ENCODE peak calls at places on chromosomes 12 and 14, in nine cellular contexts. P is GM10248, F is gastrocnemius medialis, C is MCF 10A, N is glutamatergic neuron, Z is cardiac muscle cell, X is nephron progenitor cell, S is progenitor cell of endocrine pancreas, B is fibroblast of lung. L is an unnamed sample.

GRCh38 chr14:68759912-68760311 is 33.0 kb downstream of the ZFP36L1 start:
- DNase-seq in S (no peak), F (no peak), C (no peak), P (no peak), N (no peak), X (no peak), B (no peak), Z (no peak), L (no peak)

GRCh38 chr12:116142936-116143882 is 134.3 kb downstream of the MED13L start:
- DNase-seq in P (no peak), N (no peak), C (peak), S (no peak), F (no peak), Z (no peak), B (peak), X (no peak), L (no peak)

GRCh38 chr12:56601503-56601902 is 28.6 kb downstream of the BAZ2A start:
- DNase-seq in Z (peak), C (no peak), S (no peak), B (no peak), P (peak), N (peak), F (no peak), X (peak), L (no peak)

GRCh38 chr12:99130808-99131538 is 485.9 kb downstream of the APAF1 start:
- DNase-seq in Z (no peak), P (peak), F (no peak), N (no peak), S (no peak), X (no peak), B (peak), C (peak), L (no peak)

GRCh38 chr12:108826115-108826806 is 31.1 kb downstream of the SSH1 start:
- DNase-seq in N (no peak), S (no peak), C (no peak), B (peak), F (peak), P (peak), Z (no peak), X (no peak), L (peak)

GRCh38 chr12:124153396-124153795 is 141.5 kb upstream of the RFLNA start:
- DNase-seq in P (no peak), Z (no peak), N (no peak), B (no peak), S (no peak), F (no peak), X (no peak), C (no peak), L (no peak)

GRCh38 chr12:95258146-95258545 is 40.5 kb downstream of the VEZT start:
- DNase-seq in Z (no peak), B (no peak), C (no peak), N (no peak), X (no peak), S (no peak), P (no peak), F (no peak), L (no peak)

GRCh38 chr14:86072134-86072894 is 542.4 kb downstream of the FLRT2 start:
- DNase-seq in X (no peak), P (no peak), B (no peak), N (no peak), Z (no peak), F (no peak), C (no peak), S (no peak), L (no peak)

GRCh38 chr12:93727911-93728310 is 50.7 kb downstream of the CRADD start:
- DNase-seq in C (no peak), S (no peak), Z (no peak), B (no peak), X (no peak), F (no peak), P (no peak), N (no peak), L (no peak)

GRCh38 chr12:51907083-51907863 is at the start of gene ACVRL1:
- DNase-seq in P (no peak), S (no peak), B (peak), Z (no peak), C (no peak), N (no peak), X (no peak), F (no peak), L (no peak)

GRCh38 chr14:96584199-96584906 is 82.2 kb downstream of the PAPOLA start:
- DNase-seq in C (peak), B (no peak), X (peak), S (peak), Z (peak), N (peak), F (no peak), P (peak), L (no peak)

GRCh38 chr12:119624971-119625370 is 31.4 kb downstream of the TMEM233 start:
- DNase-seq in X (no peak), Z (no peak), S (no peak), B (no peak), P (no peak), C (peak), N (no peak), F (no peak), L (no peak)

GRCh38 chr14:92655802-92656201 is 92.6 kb downstream of the LGMN start:
- DNase-seq in Z (no peak), S (no peak), F (no peak), C (no peak), P (no peak), B (no peak), X (no peak), N (no peak), L (no peak)

GRCh38 chr14:92659765-92660561 is 88.5 kb downstream of the LGMN start:
- DNase-seq in C (peak), Z (no peak), B (no peak), S (no peak), F (peak), N (no peak), X (no peak), P (no peak), L (peak)

GRCh38 chr14:92657457-92658142 is 90.8 kb downstream of the LGMN start:
- DNase-seq in C (no peak), X (no peak), S (no peak), B (no peak), Z (no peak), F (peak), P (no peak), N (no peak), L (peak)

GRCh38 chr14:92656306-92656705 is 92.1 kb downstream of the LGMN start:
- DNase-seq in S (no peak), Z (no peak), F (no peak), N (no peak), X (no peak), B (no peak), C (no peak), P (no peak), L (no peak)

GRCh38 chr14:92658160-92658559 is 90.3 kb downstream of the LGMN start:
- DNase-seq in C (no peak), N (no peak), Z (no peak), B (no peak), S (no peak), X (no peak), P (no peak), F (no peak), L (no peak)
- TF ChIP-seq CTCF in C (no peak), N (no peak), Z (no peak), B (no peak), S (no peak), X (no peak), P (no peak), F (no peak), L (no peak)

GRCh38 chr12:14936224-14936861 is 2.0 kb downstream of the ERP27 start:
- DNase-seq in C (no peak), X (no peak), Z (no peak), P (no peak), N (peak), B (no peak), S (no peak), F (no peak), L (no peak)
- TF ChIP-seq CTCF in C (no peak), X (no peak), Z (peak), P (no peak), N (peak), B (peak), S (no peak), F (no peak), L (peak)

GRCh38 chr12:127558363-127558762 is 708.6 kb upstream of the TMEM132C start:
- DNase-seq in X (no peak), B (no peak), N (no peak), P (no peak), C (no peak), Z (no peak), S (no peak), F (no peak), L (no peak)

GRCh38 chr12:127556487-127556886 is 710.5 kb upstream of the TMEM132C start:
- DNase-seq in F (no peak), P (no peak), Z (no peak), N (no peak), C (no peak), B (no peak), S (no peak), X (no peak), L (no peak)

GRCh38 chr12:127560041-127560478 is 706.9 kb upstream of the TMEM132C start:
- DNase-seq in N (no peak), P (no peak), X (no peak), Z (no peak), F (no peak), S (no peak), C (no peak), B (no peak), L (no peak)

GRCh38 chr12:127562781-127563180 is 704.2 kb upstream of the TMEM132C start:
- DNase-seq in S (no peak), Z (no peak), N (no peak), F (no peak), X (no peak), B (no peak), P (no peak), C (no peak), L (no peak)

GRCh38 chr12:127559349-127560040 is 707.5 kb upstream of the TMEM132C start:
- DNase-seq in Z (peak), X (peak), N (peak), C (peak), B (peak), F (no peak), S (no peak), P (no peak), L (no peak)
- TF ChIP-seq CTCF in Z (no peak), X (peak), N (no peak), C (peak), B (peak), F (no peak), S (peak), P (no peak), L (no peak)

GRCh38 chr14:23483216-23483854 is 13.8 kb downstream of the NGDN start:
- DNase-seq in C (peak), S (peak), B (peak), P (peak), X (peak), Z (peak), N (peak), F (no peak), L (no peak)
- TF ChIP-seq CTCF in C (peak), S (peak), B (peak), P (peak), X (peak), Z (peak), N (peak), F (no peak), L (no peak)

GRCh38 chr12:122125452-122126341 is 47.1 kb downstream of the MLXIP start:
- DNase-seq in X (no peak), N (no peak), F (peak), C (no peak), Z (no peak), P (no peak), B (no peak), S (no peak), L (no peak)

GRCh38 chr12:122127839-122128238 is 46.2 kb downstream of the IL31 start:
- DNase-seq in N (no peak), B (no peak), P (no peak), C (no peak), Z (no peak), X (no peak), F (no peak), S (no peak), L (no peak)

GRCh38 chr12:122128481-122128880 is 45.5 kb downstream of the IL31 start:
- DNase-seq in B (no peak), F (no peak), Z (no peak), P (no peak), X (no peak), C (no peak), S (no peak), N (no peak), L (no peak)

GRCh38 chr12:122126342-122126635 is 47.7 kb downstream of the IL31 start:
- DNase-seq in P (no peak), X (no peak), Z (no peak), B (no peak), S (no peak), N (no peak), F (no peak), C (no peak), L (no peak)

DNA sequence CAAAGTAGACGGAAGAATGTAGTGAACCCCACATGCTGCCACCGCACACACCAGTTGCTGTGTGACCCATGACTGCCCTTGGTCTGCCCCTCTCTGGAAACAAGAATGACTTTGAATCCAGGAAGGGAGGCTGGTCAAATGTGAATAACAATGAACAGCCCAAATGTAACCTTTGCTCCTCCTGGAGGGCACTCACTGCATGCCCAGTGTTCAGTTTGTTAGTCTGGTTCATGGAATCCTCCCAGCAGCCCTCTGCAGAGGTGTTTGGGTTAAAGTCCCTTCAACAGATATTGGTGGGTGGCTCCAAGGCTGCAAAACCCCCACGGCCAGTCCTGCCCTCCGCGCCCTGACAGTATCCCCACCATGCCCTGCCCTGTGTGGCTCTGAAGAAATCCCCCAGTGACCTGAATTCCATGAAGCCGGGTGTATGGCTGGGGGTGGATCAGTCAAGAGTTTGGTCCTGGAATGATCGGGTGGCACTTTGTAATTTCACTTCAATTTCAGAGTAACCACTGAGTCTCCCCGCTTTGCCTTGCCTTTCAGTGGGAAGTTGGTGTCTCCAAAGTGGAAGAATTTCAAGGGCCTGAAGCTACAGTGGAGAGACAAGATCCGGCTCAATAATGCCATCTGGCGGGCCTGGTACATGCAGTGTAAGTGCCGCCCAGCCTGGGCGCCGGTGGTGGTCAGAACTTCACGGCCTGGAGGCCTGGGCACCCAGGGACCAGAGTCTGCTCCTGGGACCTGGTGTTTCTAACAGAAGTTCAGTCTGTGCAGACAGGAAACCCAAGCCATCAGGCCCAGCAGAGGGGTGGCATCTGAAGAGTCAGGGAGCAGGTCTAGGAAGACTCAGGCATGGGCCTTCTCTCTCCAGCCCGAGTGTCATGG is 47.1 kb downstream of the IL31 start:
- DNase-seq in N (no peak), S (no peak), Z (no peak), X (no peak), C (no peak), F (no peak), B (no peak), P (no peak), L (no peak)
- TF ChIP-seq CTCF in N (no peak), S (no peak), Z (no peak), X (no peak), C (peak), F (no peak), B (no peak), P (no peak), L (no peak)

GRCh38 chr14:72736348-72736747 is 157.6 kb downstream of the DPF3 start:
- DNase-seq in B (peak), P (no peak), C (peak), F (peak), N (no peak), X (no peak), Z (no peak), S (no peak), L (no peak)
- TF ChIP-seq CTCF in B (peak), P (no peak), C (no peak), F (peak), N (no peak), X (no peak), Z (no peak), S (peak), L (no peak)

DNA sequence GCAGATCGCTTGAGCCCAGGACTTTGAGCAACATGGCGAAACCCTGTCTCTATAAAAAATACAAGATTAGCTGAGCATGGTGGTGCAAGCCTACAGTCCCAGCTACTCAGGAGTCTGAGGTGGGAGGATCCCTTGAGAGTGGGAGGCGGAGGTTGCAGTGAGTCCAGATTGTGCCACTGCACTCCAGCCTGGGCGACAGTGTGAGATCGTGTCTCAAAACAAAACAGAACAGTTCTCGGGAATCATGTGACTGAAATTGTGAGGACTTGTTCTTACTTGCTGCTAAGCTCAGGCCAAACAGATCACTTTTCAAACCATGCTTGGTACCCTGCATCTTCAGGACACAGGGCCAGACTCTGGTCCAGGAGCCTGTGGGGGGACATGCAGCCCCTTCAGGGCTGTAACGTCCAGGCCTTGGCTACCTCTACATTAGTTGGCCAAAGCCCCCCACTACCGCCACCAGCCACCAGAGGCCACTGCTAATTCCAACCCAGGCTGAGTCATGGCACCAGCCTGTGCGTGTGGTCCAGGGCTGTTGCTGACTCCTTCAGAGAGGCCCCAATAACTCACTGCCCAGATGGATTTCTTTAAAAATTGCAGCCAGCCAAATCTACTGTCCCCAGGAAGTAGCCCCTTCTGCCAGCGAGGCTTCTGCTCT is 33.4 kb upstream of the SYNDIG1L start:
- DNase-seq in P (peak), N (peak), F (peak), S (peak), Z (peak), X (peak), B (peak), C (peak), L (peak)
- TF ChIP-seq CTCF in P (peak), N (peak), F (peak), S (peak), Z (peak), X (peak), B (peak), C (peak), L (peak)

GRCh38 chr12:7581609-7582008 is 78.0 kb upstream of the CD163 start:
- DNase-seq in X (no peak), S (no peak), Z (no peak), B (no peak), P (no peak), N (no peak), F (no peak), C (no peak), L (no peak)

GRCh38 chr12:7583471-7583870 is 79.9 kb upstream of the CD163 start:
- DNase-seq in B (no peak), X (no peak), N (no peak), P (no peak), S (no peak), F (no peak), C (no peak), Z (no peak), L (no peak)

DNA sequence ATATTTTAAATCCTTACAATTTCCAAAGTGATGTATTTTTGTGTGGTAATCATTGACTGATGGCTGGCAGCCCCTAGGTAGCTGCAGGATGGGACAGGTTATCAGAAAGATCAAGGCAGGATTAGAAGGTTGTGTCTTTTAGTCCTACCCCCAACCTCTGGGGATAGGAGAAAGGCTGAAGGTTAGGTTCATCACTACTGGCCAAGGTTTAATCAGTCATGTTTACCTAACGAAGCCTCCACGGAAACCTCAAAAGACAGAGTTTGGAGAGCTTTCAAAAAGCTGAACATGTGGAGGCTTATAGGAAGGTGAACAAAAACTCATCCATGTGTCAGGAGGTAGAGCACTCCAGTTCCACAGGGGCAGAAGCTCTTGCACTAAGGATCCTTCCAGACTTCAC is 77.5 kb upstream of the CD163 start:
- DNase-seq in Z (no peak), S (no peak), F (no peak), N (no peak), P (no peak), X (no peak), C (no peak), B (no peak), L (no peak)
- TF ChIP-seq CTCF in Z (no peak), S (no peak), F (no peak), N (no peak), P (no peak), X (no peak), C (no peak), B (no peak), L (no peak)

GRCh38 chr14:37591311-37591940 is 3.6 kb downstream of the FOXA1 start:
- DNase-seq in C (no peak), B (no peak), X (peak), P (no peak), N (peak), S (peak), Z (no peak), F (no peak), L (no peak)
- TF ChIP-seq CTCF in C (no peak), B (no peak), X (peak), P (no peak), N (no peak), S (peak), Z (peak), F (no peak), L (no peak)

DNA sequence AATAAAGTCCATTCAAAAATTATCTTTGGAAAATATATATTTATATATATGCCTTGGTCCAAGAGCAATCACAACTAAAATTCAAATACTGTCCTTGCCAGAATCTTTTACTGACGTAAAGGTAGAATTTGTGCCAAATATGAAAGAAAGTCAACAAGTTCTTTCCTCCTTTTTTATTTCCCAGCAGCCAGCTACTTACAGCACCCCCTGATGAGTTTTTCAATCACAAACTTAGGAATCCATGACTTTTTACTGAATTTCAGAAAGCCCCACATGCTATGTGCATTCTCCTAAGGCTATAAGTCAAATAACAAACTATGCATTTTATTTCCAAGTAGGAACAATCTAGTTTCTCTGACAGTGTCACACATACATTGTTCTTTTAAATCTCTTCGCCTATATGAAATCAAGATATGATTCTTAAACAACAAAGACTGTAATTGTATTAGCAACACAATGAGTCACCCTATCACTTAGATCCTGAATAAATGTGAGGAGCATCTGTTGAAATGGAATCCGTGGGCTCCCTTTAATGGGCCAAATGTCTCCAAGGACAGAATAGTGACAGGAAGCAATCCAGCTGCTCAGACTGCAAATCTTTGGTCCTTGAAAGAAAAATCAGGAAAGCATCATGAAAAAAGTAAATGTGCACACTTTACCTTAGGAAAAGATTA is 271.4 kb downstream of the DUSP6 start:
- DNase-seq in F (no peak), C (peak), P (no peak), X (no peak), B (peak), Z (no peak), N (no peak), S (no peak), L (no peak)
- TF ChIP-seq CTCF in F (no peak), C (no peak), P (no peak), X (no peak), B (no peak), Z (no peak), N (no peak), S (no peak), L (no peak)